ENCODE peak calls at places on chromosomes 2 and 18, in five cellular contexts. H is HepG2, R is HEK293T, J is H1, G is GM12878. U is an unnamed sample.

GRCh38 chr2:20983844-20984243 is 60.0 kb downstream of the APOB start:
- DNase-seq in H (no peak), G (no peak), J (no peak), R (no peak), U (no peak)

GRCh38 chr2:18841248-18842150 is 252.1 kb upstream of the NT5C1B start:
- DNase-seq in J (no peak), G (no peak), H (peak), R (no peak), U (no peak)

GRCh38 chr2:14039134-14039533 is 593.4 kb upstream of the LRATD1 start:
- DNase-seq in R (no peak), H (no peak), J (no peak), G (no peak), U (no peak)

GRCh38 chr2:100213595-100213994 is 71.2 kb upstream of the AFF3 start:
- DNase-seq in R (no peak), G (no peak), H (no peak), J (no peak), U (no peak)

GRCh38 chr18:32698148-32698547 is 74.7 kb downstream of the KLHL14 start:
- DNase-seq in G (no peak), H (no peak), R (no peak), J (no peak), U (no peak)

GRCh38 chr2:181305151-181306123 is 151.7 kb upstream of the ITGA4 start:
- DNase-seq in R (no peak), J (no peak), G (peak), H (peak), U (no peak)

GRCh38 chr2:57890462-57890861 is 156.1 kb upstream of the VRK2 start:
- DNase-seq in H (no peak), J (no peak), G (no peak), R (no peak), U (no peak)

GRCh38 chr2:197168705-197169104 is 141.9 kb downstream of the ANKRD44 start:
- DNase-seq in R (peak), H (peak), J (no peak), G (no peak), U (peak)

GRCh38 chr2:197883354-197884032 is 79.1 kb downstream of the PLCL1 start:
- DNase-seq in H (no peak), G (no peak), R (no peak), J (no peak), U (no peak)

GRCh38 chr2:37895135-37895534 is 30.0 kb upstream of the RMDN2 start:
- DNase-seq in G (no peak), H (no peak), R (no peak), J (no peak), U (no peak)

GRCh38 chr2:151410485-151410833 is 757 bp downstream of the RIF1 start:
- DNase-seq in G (no peak), J (no peak), H (peak), R (peak), U (peak)

GRCh38 chr2:175559613-175560012 is 378.1 kb upstream of the ATP5MC3 start:
- DNase-seq in R (no peak), H (no peak), G (no peak), J (no peak), U (no peak)

GRCh38 chr18:48940854-48941531 is 9.8 kb downstream of the SMAD7 start:
- DNase-seq in J (no peak), H (no peak), G (peak), R (no peak), U (no peak)

GRCh38 chr18:79396431-79397287 is 929 bp downstream of the NFATC1 start:
- DNase-seq in G (no peak), H (no peak), J (no peak), R (no peak), U (no peak)

GRCh38 chr2:46062637-46063412 is 234.4 kb upstream of the EPAS1 start:
- DNase-seq in J (peak), G (no peak), H (peak), R (peak), U (peak)

GRCh38 chr2:213806125-213806726 is 522.0 kb downstream of the SPAG16 start:
- DNase-seq in H (peak), G (no peak), R (no peak), J (no peak), U (no peak)
- TF ChIP-seq SUZ12 in H (no peak), G (no peak), R (no peak), J (no peak), U (no peak)

GRCh38 chr2:238170386-238171071 is 11.8 kb downstream of the ERFE start:
- DNase-seq in J (no peak), R (no peak), G (no peak), H (no peak), U (no peak)
- TF ChIP-seq SUZ12 in J (no peak), R (no peak), G (no peak), H (no peak), U (no peak)

DNA sequence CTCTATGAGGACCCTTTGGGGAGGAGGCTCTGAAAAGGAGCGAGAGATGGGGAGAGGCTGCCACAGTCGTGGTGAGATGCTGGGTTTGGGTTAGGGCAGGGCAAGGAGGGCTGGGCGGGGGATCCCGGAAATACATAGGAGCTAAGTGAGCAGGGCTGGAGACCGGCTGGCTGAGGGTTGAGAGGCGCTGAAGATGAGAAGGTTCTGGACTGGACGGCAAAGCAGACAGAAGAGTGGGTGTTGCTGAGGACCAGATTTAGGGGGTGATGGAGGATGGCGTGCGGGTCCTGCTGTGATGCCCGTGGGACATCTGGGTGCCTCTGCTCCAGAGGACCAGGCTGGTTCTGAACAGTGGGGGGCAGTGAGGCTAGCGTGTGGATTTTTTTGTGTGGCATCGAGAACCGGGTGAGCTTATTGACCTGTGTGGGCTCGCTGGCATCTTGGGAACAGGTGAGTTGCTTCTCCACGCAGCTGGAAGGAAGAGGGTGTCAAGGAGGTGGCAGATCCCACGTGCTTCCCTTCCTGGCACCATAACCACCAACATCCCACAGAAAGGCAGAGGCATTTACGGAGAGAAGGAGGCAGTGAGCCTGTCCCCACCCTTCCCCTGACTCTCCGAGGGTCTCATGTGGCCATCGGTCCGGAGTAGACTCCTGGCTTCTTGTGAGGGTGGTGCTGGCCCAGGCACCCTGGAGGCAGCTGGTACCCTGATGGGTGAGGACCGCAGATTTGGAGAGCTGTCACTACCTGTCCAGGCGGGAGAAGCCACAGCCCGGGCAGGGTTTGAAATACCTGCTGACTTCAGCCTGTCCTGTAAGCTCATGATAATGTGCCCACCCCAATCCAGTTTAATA is 70.3 kb downstream of the ASB1 start:
- DNase-seq in J (no peak), R (no peak), G (no peak), H (no peak), U (no peak)
- TF ChIP-seq SUZ12 in J (no peak), R (no peak), G (no peak), H (no peak), U (no peak)

GRCh38 chr2:145108385-145108784 is 588.5 kb upstream of the ZEB2 start:
- DNase-seq in G (no peak), R (no peak), J (no peak), H (peak), U (no peak)
- TF ChIP-seq SUZ12 in G (no peak), R (no peak), J (no peak), H (no peak), U (no peak)

GRCh38 chr18:31274915-31275314 is 43.0 kb upstream of the DSG1 start:
- DNase-seq in R (peak), G (no peak), J (no peak), H (peak), U (no peak)
- TF ChIP-seq SUZ12 in R (no peak), G (no peak), J (no peak), H (no peak), U (no peak)

GRCh38 chr18:63254716-63255399 is 64.7 kb downstream of the BCL2 start:
- DNase-seq in J (no peak), R (no peak), G (no peak), H (no peak), U (no peak)

GRCh38 chr18:63253018-63253417 is 66.6 kb downstream of the BCL2 start:
- DNase-seq in H (no peak), G (no peak), R (no peak), J (no peak), U (no peak)

GRCh38 chr18:63255435-63255834 is 64.1 kb downstream of the BCL2 start:
- DNase-seq in H (no peak), R (no peak), G (no peak), J (no peak), U (no peak)

GRCh38 chr18:63257453-63257852 is 62.1 kb downstream of the BCL2 start:
- DNase-seq in R (no peak), J (no peak), G (no peak), H (no peak), U (no peak)

DNA sequence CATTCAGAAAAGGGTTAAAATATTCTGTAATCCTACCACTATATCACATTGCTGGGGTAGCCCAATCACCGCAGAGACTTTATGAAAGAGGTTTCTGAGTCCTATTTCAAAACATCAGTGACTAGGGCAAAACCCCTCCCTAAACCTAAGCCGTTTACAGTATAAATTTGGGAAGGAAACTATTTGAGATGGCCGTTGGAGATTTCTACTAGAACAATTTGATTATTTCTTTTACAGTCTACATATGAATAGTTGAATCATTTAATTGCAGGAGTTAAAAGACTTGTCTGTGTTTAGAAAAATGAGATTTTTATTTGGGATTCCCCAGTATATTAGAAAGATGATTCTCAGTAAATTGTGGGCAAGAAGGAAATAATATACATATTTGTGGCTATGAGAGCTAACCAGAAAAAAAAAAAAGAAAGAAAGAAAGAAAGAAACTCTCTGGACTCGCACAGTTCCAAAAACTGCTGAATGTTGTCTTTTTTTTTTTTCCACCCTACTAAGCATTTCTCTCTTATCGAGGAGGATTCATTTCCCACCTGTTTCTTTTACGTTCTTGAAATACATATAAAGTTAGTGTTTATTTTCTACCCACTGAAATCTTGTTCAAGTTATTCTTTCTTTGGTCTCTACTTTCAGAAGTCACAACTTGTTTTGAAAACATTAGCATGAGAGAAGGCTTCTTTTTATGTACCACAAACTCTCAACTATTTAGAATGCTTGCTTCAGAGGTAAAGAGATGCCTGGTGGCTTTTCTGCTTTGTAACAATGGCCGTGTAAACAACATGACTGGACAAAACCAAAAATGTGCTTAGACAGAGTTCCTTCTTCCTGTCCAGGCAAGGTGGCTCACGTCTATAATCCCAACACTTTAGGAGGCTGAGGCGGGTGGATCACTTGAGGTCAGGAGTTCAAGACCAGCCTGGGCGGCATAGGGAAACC is 65.9 kb downstream of the BCL2 start:
- DNase-seq in G (no peak), H (no peak), R (no peak), J (no peak), U (no peak)
- TF ChIP-seq SUZ12 in G (no peak), H (no peak), R (no peak), J (no peak), U (no peak)